ENCODE peak calls at places on chromosomes 4 and X, in nine cellular contexts. One of them, this sample, is unnamed.

GRCh38 chr4:6676722-6677558 is 16.7 kb upstream of the S100P start:
- DNase-seq in HFFc6: no peak
- DNase-seq in NCI-H146: no peak
- DNase-seq in stimulated activated CD4-positive, alpha-beta T cell treated with anti-CD3 and anti-CD28 coated beads, TNF-alpha, amount 100 ng/mL, for 48 hours: no peak
- DNase-seq in ELR: no peak
- DNase-seq in H4: no peak
- DNase-seq in activated CD4-positive, alpha-beta T cell treated with anti-CD3 and anti-CD28 coated beads, Interleukin-2, amount 10 ng/mL, durations not matched to agents 24 days and 14 days: no peak
- DNase-seq in activated gamma-delta T cell treated with Interleukin-2 at 50 U/mL for 16 hours: no peak
- DNase-seq in mesenchymal stem cell: no peak
- DNase-seq in this sample: no peak

GRCh38 chrX:153460826-153461225 is 9.6 kb downstream of the HAUS7 start:
- DNase-seq in HFFc6: no peak
- DNase-seq in NCI-H146: peak
- DNase-seq in stimulated activated CD4-positive, alpha-beta T cell treated with anti-CD3 and anti-CD28 coated beads, TNF-alpha, amount 100 ng/mL, for 48 hours: peak
- DNase-seq in ELR: peak
- DNase-seq in H4: peak
- DNase-seq in activated CD4-positive, alpha-beta T cell treated with anti-CD3 and anti-CD28 coated beads, Interleukin-2, amount 10 ng/mL, durations not matched to agents 24 days and 14 days: peak
- DNase-seq in activated gamma-delta T cell treated with Interleukin-2 at 50 U/mL for 16 hours: peak
- DNase-seq in mesenchymal stem cell: peak
- DNase-seq in this sample: peak

GRCh38 chr4:24970635-24971034 is 57.8 kb upstream of the CCDC149 start:
- DNase-seq in HFFc6: no peak
- DNase-seq in NCI-H146: no peak
- DNase-seq in stimulated activated CD4-positive, alpha-beta T cell treated with anti-CD3 and anti-CD28 coated beads, TNF-alpha, amount 100 ng/mL, for 48 hours: no peak
- DNase-seq in ELR: no peak
- DNase-seq in H4: no peak
- DNase-seq in activated CD4-positive, alpha-beta T cell treated with anti-CD3 and anti-CD28 coated beads, Interleukin-2, amount 10 ng/mL, durations not matched to agents 24 days and 14 days: no peak
- DNase-seq in activated gamma-delta T cell treated with Interleukin-2 at 50 U/mL for 16 hours: no peak
- DNase-seq in mesenchymal stem cell: no peak
- DNase-seq in this sample: no peak

GRCh38 chr4:95547708-95548471 is 883 bp downstream of the UNC5C start:
- DNase-seq in HFFc6: no peak
- DNase-seq in NCI-H146: no peak
- DNase-seq in stimulated activated CD4-positive, alpha-beta T cell treated with anti-CD3 and anti-CD28 coated beads, TNF-alpha, amount 100 ng/mL, for 48 hours: no peak
- DNase-seq in ELR: no peak
- DNase-seq in H4: no peak
- DNase-seq in activated CD4-positive, alpha-beta T cell treated with anti-CD3 and anti-CD28 coated beads, Interleukin-2, amount 10 ng/mL, durations not matched to agents 24 days and 14 days: peak
- DNase-seq in activated gamma-delta T cell treated with Interleukin-2 at 50 U/mL for 16 hours: no peak
- DNase-seq in mesenchymal stem cell: peak
- DNase-seq in this sample: peak

GRCh38 chr4:176302283-176303275 is 17.2 kb upstream of the SPCS3 start:
- DNase-seq in HFFc6: peak
- DNase-seq in NCI-H146: no peak
- DNase-seq in stimulated activated CD4-positive, alpha-beta T cell treated with anti-CD3 and anti-CD28 coated beads, TNF-alpha, amount 100 ng/mL, for 48 hours: no peak
- DNase-seq in ELR: peak
- DNase-seq in H4: peak
- DNase-seq in activated CD4-positive, alpha-beta T cell treated with anti-CD3 and anti-CD28 coated beads, Interleukin-2, amount 10 ng/mL, durations not matched to agents 24 days and 14 days: no peak
- DNase-seq in activated gamma-delta T cell treated with Interleukin-2 at 50 U/mL for 16 hours: no peak
- DNase-seq in mesenchymal stem cell: peak
- DNase-seq in this sample: no peak

GRCh38 chr4:57342406-57342805 is 232.2 kb upstream of the IGFBP7 start:
- DNase-seq in HFFc6: peak
- DNase-seq in NCI-H146: no peak
- DNase-seq in stimulated activated CD4-positive, alpha-beta T cell treated with anti-CD3 and anti-CD28 coated beads, TNF-alpha, amount 100 ng/mL, for 48 hours: no peak
- DNase-seq in ELR: peak
- DNase-seq in H4: no peak
- DNase-seq in activated CD4-positive, alpha-beta T cell treated with anti-CD3 and anti-CD28 coated beads, Interleukin-2, amount 10 ng/mL, durations not matched to agents 24 days and 14 days: no peak
- DNase-seq in activated gamma-delta T cell treated with Interleukin-2 at 50 U/mL for 16 hours: no peak
- DNase-seq in mesenchymal stem cell: no peak
- DNase-seq in this sample: no peak

GRCh38 chr4:119661231-119661630 is 32.6 kb upstream of the PDE5A start:
- DNase-seq in HFFc6: no peak
- DNase-seq in NCI-H146: no peak
- DNase-seq in stimulated activated CD4-positive, alpha-beta T cell treated with anti-CD3 and anti-CD28 coated beads, TNF-alpha, amount 100 ng/mL, for 48 hours: no peak
- DNase-seq in ELR: no peak
- DNase-seq in H4: no peak
- DNase-seq in activated CD4-positive, alpha-beta T cell treated with anti-CD3 and anti-CD28 coated beads, Interleukin-2, amount 10 ng/mL, durations not matched to agents 24 days and 14 days: no peak
- DNase-seq in activated gamma-delta T cell treated with Interleukin-2 at 50 U/mL for 16 hours: no peak
- DNase-seq in mesenchymal stem cell: no peak
- DNase-seq in this sample: no peak

GRCh38 chr4:104591505-104591904 is 96.8 kb upstream of the CXXC4 start:
- DNase-seq in HFFc6: no peak
- DNase-seq in NCI-H146: peak
- DNase-seq in stimulated activated CD4-positive, alpha-beta T cell treated with anti-CD3 and anti-CD28 coated beads, TNF-alpha, amount 100 ng/mL, for 48 hours: no peak
- DNase-seq in ELR: no peak
- DNase-seq in H4: peak
- DNase-seq in activated CD4-positive, alpha-beta T cell treated with anti-CD3 and anti-CD28 coated beads, Interleukin-2, amount 10 ng/mL, durations not matched to agents 24 days and 14 days: no peak
- DNase-seq in activated gamma-delta T cell treated with Interleukin-2 at 50 U/mL for 16 hours: no peak
- DNase-seq in mesenchymal stem cell: peak
- DNase-seq in this sample: no peak

GRCh38 chrX:31609130-31609529 is 537.3 kb upstream of the FTHL17 start:
- DNase-seq in HFFc6: peak
- DNase-seq in NCI-H146: no peak
- DNase-seq in stimulated activated CD4-positive, alpha-beta T cell treated with anti-CD3 and anti-CD28 coated beads, TNF-alpha, amount 100 ng/mL, for 48 hours: no peak
- DNase-seq in ELR: peak
- DNase-seq in H4: peak
- DNase-seq in activated CD4-positive, alpha-beta T cell treated with anti-CD3 and anti-CD28 coated beads, Interleukin-2, amount 10 ng/mL, durations not matched to agents 24 days and 14 days: no peak
- DNase-seq in activated gamma-delta T cell treated with Interleukin-2 at 50 U/mL for 16 hours: no peak
- DNase-seq in mesenchymal stem cell: peak
- DNase-seq in this sample: no peak

GRCh38 chr4:128981377-128981776 is 112.0 kb downstream of the SCLT1 start:
- DNase-seq in HFFc6: no peak
- DNase-seq in NCI-H146: no peak
- DNase-seq in stimulated activated CD4-positive, alpha-beta T cell treated with anti-CD3 and anti-CD28 coated beads, TNF-alpha, amount 100 ng/mL, for 48 hours: no peak
- DNase-seq in ELR: no peak
- DNase-seq in H4: no peak
- DNase-seq in activated CD4-positive, alpha-beta T cell treated with anti-CD3 and anti-CD28 coated beads, Interleukin-2, amount 10 ng/mL, durations not matched to agents 24 days and 14 days: no peak
- DNase-seq in activated gamma-delta T cell treated with Interleukin-2 at 50 U/mL for 16 hours: no peak
- DNase-seq in mesenchymal stem cell: no peak
- DNase-seq in this sample: no peak

GRCh38 chr4:48954314-48954713 is 31.8 kb upstream of the CWH43 start:
- DNase-seq in HFFc6: peak
- DNase-seq in NCI-H146: no peak
- DNase-seq in stimulated activated CD4-positive, alpha-beta T cell treated with anti-CD3 and anti-CD28 coated beads, TNF-alpha, amount 100 ng/mL, for 48 hours: no peak
- DNase-seq in ELR: peak
- DNase-seq in H4: no peak
- DNase-seq in activated CD4-positive, alpha-beta T cell treated with anti-CD3 and anti-CD28 coated beads, Interleukin-2, amount 10 ng/mL, durations not matched to agents 24 days and 14 days: no peak
- DNase-seq in activated gamma-delta T cell treated with Interleukin-2 at 50 U/mL for 16 hours: no peak
- DNase-seq in mesenchymal stem cell: peak
- DNase-seq in this sample: no peak

GRCh38 chrX:15600071-15600470 is 689 bp downstream of the ACE2 start:
- DNase-seq in HFFc6: no peak
- DNase-seq in NCI-H146: no peak
- DNase-seq in stimulated activated CD4-positive, alpha-beta T cell treated with anti-CD3 and anti-CD28 coated beads, TNF-alpha, amount 100 ng/mL, for 48 hours: no peak
- DNase-seq in ELR: no peak
- DNase-seq in H4: no peak
- DNase-seq in activated CD4-positive, alpha-beta T cell treated with anti-CD3 and anti-CD28 coated beads, Interleukin-2, amount 10 ng/mL, durations not matched to agents 24 days and 14 days: no peak
- DNase-seq in activated gamma-delta T cell treated with Interleukin-2 at 50 U/mL for 16 hours: no peak
- DNase-seq in mesenchymal stem cell: no peak
- DNase-seq in this sample: no peak

GRCh38 chr4:101064541-101065180 is 282.7 kb downstream of the PPP3CA start:
- DNase-seq in HFFc6: no peak
- DNase-seq in NCI-H146: no peak
- DNase-seq in stimulated activated CD4-positive, alpha-beta T cell treated with anti-CD3 and anti-CD28 coated beads, TNF-alpha, amount 100 ng/mL, for 48 hours: no peak
- DNase-seq in ELR: no peak
- DNase-seq in H4: no peak
- DNase-seq in activated CD4-positive, alpha-beta T cell treated with anti-CD3 and anti-CD28 coated beads, Interleukin-2, amount 10 ng/mL, durations not matched to agents 24 days and 14 days: no peak
- DNase-seq in activated gamma-delta T cell treated with Interleukin-2 at 50 U/mL for 16 hours: no peak
- DNase-seq in mesenchymal stem cell: no peak
- DNase-seq in this sample: no peak

GRCh38 chr4:63049726-63050125 is 1359.5 kb downstream of the TECRL start:
- DNase-seq in HFFc6: no peak
- DNase-seq in NCI-H146: no peak
- DNase-seq in stimulated activated CD4-positive, alpha-beta T cell treated with anti-CD3 and anti-CD28 coated beads, TNF-alpha, amount 100 ng/mL, for 48 hours: no peak
- DNase-seq in ELR: peak
- DNase-seq in H4: no peak
- DNase-seq in activated CD4-positive, alpha-beta T cell treated with anti-CD3 and anti-CD28 coated beads, Interleukin-2, amount 10 ng/mL, durations not matched to agents 24 days and 14 days: no peak
- DNase-seq in activated gamma-delta T cell treated with Interleukin-2 at 50 U/mL for 16 hours: no peak
- DNase-seq in mesenchymal stem cell: no peak
- DNase-seq in this sample: no peak

GRCh38 chr4:158858410-158859189 is 89.8 kb downstream of the FNIP2 start:
- DNase-seq in HFFc6: peak
- DNase-seq in NCI-H146: no peak
- DNase-seq in stimulated activated CD4-positive, alpha-beta T cell treated with anti-CD3 and anti-CD28 coated beads, TNF-alpha, amount 100 ng/mL, for 48 hours: no peak
- DNase-seq in ELR: peak
- DNase-seq in H4: no peak
- DNase-seq in activated CD4-positive, alpha-beta T cell treated with anti-CD3 and anti-CD28 coated beads, Interleukin-2, amount 10 ng/mL, durations not matched to agents 24 days and 14 days: no peak
- DNase-seq in activated gamma-delta T cell treated with Interleukin-2 at 50 U/mL for 16 hours: no peak
- DNase-seq in mesenchymal stem cell: peak
- DNase-seq in this sample: no peak

GRCh38 chrX:151970661-151971060 is 3.8 kb downstream of the GABRE start:
- DNase-seq in HFFc6: peak
- DNase-seq in NCI-H146: no peak
- DNase-seq in stimulated activated CD4-positive, alpha-beta T cell treated with anti-CD3 and anti-CD28 coated beads, TNF-alpha, amount 100 ng/mL, for 48 hours: no peak
- DNase-seq in ELR: peak
- DNase-seq in H4: peak
- DNase-seq in activated CD4-positive, alpha-beta T cell treated with anti-CD3 and anti-CD28 coated beads, Interleukin-2, amount 10 ng/mL, durations not matched to agents 24 days and 14 days: no peak
- DNase-seq in activated gamma-delta T cell treated with Interleukin-2 at 50 U/mL for 16 hours: no peak
- DNase-seq in mesenchymal stem cell: peak
- DNase-seq in this sample: no peak

GRCh38 chrX:151702021-151702714 is 6.9 kb downstream of the PRRG3 start:
- DNase-seq in HFFc6: peak
- DNase-seq in NCI-H146: no peak
- DNase-seq in stimulated activated CD4-positive, alpha-beta T cell treated with anti-CD3 and anti-CD28 coated beads, TNF-alpha, amount 100 ng/mL, for 48 hours: no peak
- DNase-seq in ELR: no peak
- DNase-seq in H4: no peak
- DNase-seq in activated CD4-positive, alpha-beta T cell treated with anti-CD3 and anti-CD28 coated beads, Interleukin-2, amount 10 ng/mL, durations not matched to agents 24 days and 14 days: no peak
- DNase-seq in activated gamma-delta T cell treated with Interleukin-2 at 50 U/mL for 16 hours: no peak
- DNase-seq in mesenchymal stem cell: no peak
- DNase-seq in this sample: no peak

GRCh38 chr4:71259911-71260331 is 78.9 kb upstream of the SLC4A4 start:
- DNase-seq in HFFc6: no peak
- DNase-seq in NCI-H146: no peak
- DNase-seq in stimulated activated CD4-positive, alpha-beta T cell treated with anti-CD3 and anti-CD28 coated beads, TNF-alpha, amount 100 ng/mL, for 48 hours: no peak
- DNase-seq in ELR: no peak
- DNase-seq in H4: no peak
- DNase-seq in activated CD4-positive, alpha-beta T cell treated with anti-CD3 and anti-CD28 coated beads, Interleukin-2, amount 10 ng/mL, durations not matched to agents 24 days and 14 days: no peak
- DNase-seq in activated gamma-delta T cell treated with Interleukin-2 at 50 U/mL for 16 hours: no peak
- DNase-seq in mesenchymal stem cell: no peak
- DNase-seq in this sample: no peak

GRCh38 chr4:24260133-24260532 is 324.2 kb downstream of the DHX15 start:
- DNase-seq in HFFc6: no peak
- DNase-seq in NCI-H146: no peak
- DNase-seq in stimulated activated CD4-positive, alpha-beta T cell treated with anti-CD3 and anti-CD28 coated beads, TNF-alpha, amount 100 ng/mL, for 48 hours: no peak
- DNase-seq in ELR: no peak
- DNase-seq in H4: no peak
- DNase-seq in activated CD4-positive, alpha-beta T cell treated with anti-CD3 and anti-CD28 coated beads, Interleukin-2, amount 10 ng/mL, durations not matched to agents 24 days and 14 days: no peak
- DNase-seq in activated gamma-delta T cell treated with Interleukin-2 at 50 U/mL for 16 hours: no peak
- DNase-seq in mesenchymal stem cell: no peak
- DNase-seq in this sample: no peak

GRCh38 chrX:109281478-109282275 is 200.2 kb downstream of the GUCY2F start:
- DNase-seq in HFFc6: no peak
- DNase-seq in NCI-H146: no peak
- DNase-seq in stimulated activated CD4-positive, alpha-beta T cell treated with anti-CD3 and anti-CD28 coated beads, TNF-alpha, amount 100 ng/mL, for 48 hours: no peak
- DNase-seq in ELR: no peak
- DNase-seq in H4: no peak
- DNase-seq in activated CD4-positive, alpha-beta T cell treated with anti-CD3 and anti-CD28 coated beads, Interleukin-2, amount 10 ng/mL, durations not matched to agents 24 days and 14 days: no peak
- DNase-seq in activated gamma-delta T cell treated with Interleukin-2 at 50 U/mL for 16 hours: no peak
- DNase-seq in mesenchymal stem cell: no peak
- DNase-seq in this sample: no peak

GRCh38 chr4:85573270-85573669 is 98.3 kb downstream of the ARHGAP24 start:
- DNase-seq in HFFc6: no peak
- DNase-seq in NCI-H146: no peak
- DNase-seq in stimulated activated CD4-positive, alpha-beta T cell treated with anti-CD3 and anti-CD28 coated beads, TNF-alpha, amount 100 ng/mL, for 48 hours: no peak
- DNase-seq in ELR: no peak
- DNase-seq in H4: no peak
- DNase-seq in activated CD4-positive, alpha-beta T cell treated with anti-CD3 and anti-CD28 coated beads, Interleukin-2, amount 10 ng/mL, durations not matched to agents 24 days and 14 days: no peak
- DNase-seq in activated gamma-delta T cell treated with Interleukin-2 at 50 U/mL for 16 hours: no peak
- DNase-seq in mesenchymal stem cell: no peak
- DNase-seq in this sample: no peak

GRCh38 chr4:140126261-140126660 is 27.7 kb downstream of the MAML3 start:
- DNase-seq in HFFc6: no peak
- DNase-seq in NCI-H146: no peak
- DNase-seq in stimulated activated CD4-positive, alpha-beta T cell treated with anti-CD3 and anti-CD28 coated beads, TNF-alpha, amount 100 ng/mL, for 48 hours: no peak
- DNase-seq in ELR: no peak
- DNase-seq in H4: no peak
- DNase-seq in activated CD4-positive, alpha-beta T cell treated with anti-CD3 and anti-CD28 coated beads, Interleukin-2, amount 10 ng/mL, durations not matched to agents 24 days and 14 days: no peak
- DNase-seq in activated gamma-delta T cell treated with Interleukin-2 at 50 U/mL for 16 hours: no peak
- DNase-seq in mesenchymal stem cell: no peak
- DNase-seq in this sample: no peak

GRCh38 chr4:59608466-59608865 is 1591.7 kb upstream of the ADGRL3 start:
- DNase-seq in HFFc6: no peak
- DNase-seq in NCI-H146: no peak
- DNase-seq in stimulated activated CD4-positive, alpha-beta T cell treated with anti-CD3 and anti-CD28 coated beads, TNF-alpha, amount 100 ng/mL, for 48 hours: no peak
- DNase-seq in ELR: peak
- DNase-seq in H4: no peak
- DNase-seq in activated CD4-positive, alpha-beta T cell treated with anti-CD3 and anti-CD28 coated beads, Interleukin-2, amount 10 ng/mL, durations not matched to agents 24 days and 14 days: no peak
- DNase-seq in activated gamma-delta T cell treated with Interleukin-2 at 50 U/mL for 16 hours: no peak
- DNase-seq in mesenchymal stem cell: no peak
- DNase-seq in this sample: no peak

GRCh38 chr4:11293866-11294265 is 134.8 kb downstream of the HS3ST1 start:
- DNase-seq in HFFc6: no peak
- DNase-seq in NCI-H146: no peak
- DNase-seq in stimulated activated CD4-positive, alpha-beta T cell treated with anti-CD3 and anti-CD28 coated beads, TNF-alpha, amount 100 ng/mL, for 48 hours: no peak
- DNase-seq in ELR: no peak
- DNase-seq in H4: no peak
- DNase-seq in activated CD4-positive, alpha-beta T cell treated with anti-CD3 and anti-CD28 coated beads, Interleukin-2, amount 10 ng/mL, durations not matched to agents 24 days and 14 days: no peak
- DNase-seq in activated gamma-delta T cell treated with Interleukin-2 at 50 U/mL for 16 hours: no peak
- DNase-seq in mesenchymal stem cell: no peak
- DNase-seq in this sample: no peak

GRCh38 chr4:138757432-138757831 is 258.1 kb upstream of the NOCT start:
- DNase-seq in HFFc6: no peak
- DNase-seq in NCI-H146: no peak
- DNase-seq in stimulated activated CD4-positive, alpha-beta T cell treated with anti-CD3 and anti-CD28 coated beads, TNF-alpha, amount 100 ng/mL, for 48 hours: no peak
- DNase-seq in ELR: no peak
- DNase-seq in H4: no peak
- DNase-seq in activated CD4-positive, alpha-beta T cell treated with anti-CD3 and anti-CD28 coated beads, Interleukin-2, amount 10 ng/mL, durations not matched to agents 24 days and 14 days: no peak
- DNase-seq in activated gamma-delta T cell treated with Interleukin-2 at 50 U/mL for 16 hours: no peak
- DNase-seq in mesenchymal stem cell: no peak
- DNase-seq in this sample: no peak

GRCh38 chr4:5084911-5085475 is 33.7 kb downstream of the STK32B start:
- DNase-seq in HFFc6: no peak
- DNase-seq in NCI-H146: no peak
- DNase-seq in stimulated activated CD4-positive, alpha-beta T cell treated with anti-CD3 and anti-CD28 coated beads, TNF-alpha, amount 100 ng/mL, for 48 hours: no peak
- DNase-seq in ELR: peak
- DNase-seq in H4: no peak
- DNase-seq in activated CD4-positive, alpha-beta T cell treated with anti-CD3 and anti-CD28 coated beads, Interleukin-2, amount 10 ng/mL, durations not matched to agents 24 days and 14 days: no peak
- DNase-seq in activated gamma-delta T cell treated with Interleukin-2 at 50 U/mL for 16 hours: no peak
- DNase-seq in mesenchymal stem cell: peak
- DNase-seq in this sample: no peak

GRCh38 chrX:108412783-108413182 is 25.4 kb downstream of the COL4A6 start:
- DNase-seq in HFFc6: no peak
- DNase-seq in NCI-H146: no peak
- DNase-seq in stimulated activated CD4-positive, alpha-beta T cell treated with anti-CD3 and anti-CD28 coated beads, TNF-alpha, amount 100 ng/mL, for 48 hours: no peak
- DNase-seq in ELR: no peak
- DNase-seq in H4: no peak
- DNase-seq in activated CD4-positive, alpha-beta T cell treated with anti-CD3 and anti-CD28 coated beads, Interleukin-2, amount 10 ng/mL, durations not matched to agents 24 days and 14 days: no peak
- DNase-seq in activated gamma-delta T cell treated with Interleukin-2 at 50 U/mL for 16 hours: no peak
- DNase-seq in mesenchymal stem cell: no peak
- DNase-seq in this sample: no peak

GRCh38 chrX:154469114-154469513 is 10.0 kb downstream of the LAGE3 start:
- DNase-seq in HFFc6: no peak
- DNase-seq in NCI-H146: no peak
- DNase-seq in stimulated activated CD4-positive, alpha-beta T cell treated with anti-CD3 and anti-CD28 coated beads, TNF-alpha, amount 100 ng/mL, for 48 hours: no peak
- DNase-seq in ELR: no peak
- DNase-seq in H4: no peak
- DNase-seq in activated CD4-positive, alpha-beta T cell treated with anti-CD3 and anti-CD28 coated beads, Interleukin-2, amount 10 ng/mL, durations not matched to agents 24 days and 14 days: no peak
- DNase-seq in activated gamma-delta T cell treated with Interleukin-2 at 50 U/mL for 16 hours: no peak
- DNase-seq in mesenchymal stem cell: no peak
- DNase-seq in this sample: no peak

GRCh38 chrX:130497531-130497930 is 95.7 kb downstream of the RBMX2 start:
- DNase-seq in HFFc6: no peak
- DNase-seq in NCI-H146: no peak
- DNase-seq in stimulated activated CD4-positive, alpha-beta T cell treated with anti-CD3 and anti-CD28 coated beads, TNF-alpha, amount 100 ng/mL, for 48 hours: no peak
- DNase-seq in ELR: no peak
- DNase-seq in H4: no peak
- DNase-seq in activated CD4-positive, alpha-beta T cell treated with anti-CD3 and anti-CD28 coated beads, Interleukin-2, amount 10 ng/mL, durations not matched to agents 24 days and 14 days: no peak
- DNase-seq in activated gamma-delta T cell treated with Interleukin-2 at 50 U/mL for 16 hours: no peak
- DNase-seq in mesenchymal stem cell: no peak
- DNase-seq in this sample: no peak

GRCh38 chr4:128831526-128832252 is 22.2 kb downstream of the JADE1 start:
- DNase-seq in HFFc6: no peak
- DNase-seq in NCI-H146: peak
- DNase-seq in stimulated activated CD4-positive, alpha-beta T cell treated with anti-CD3 and anti-CD28 coated beads, TNF-alpha, amount 100 ng/mL, for 48 hours: no peak
- DNase-seq in ELR: no peak
- DNase-seq in H4: no peak
- DNase-seq in activated CD4-positive, alpha-beta T cell treated with anti-CD3 and anti-CD28 coated beads, Interleukin-2, amount 10 ng/mL, durations not matched to agents 24 days and 14 days: no peak
- DNase-seq in activated gamma-delta T cell treated with Interleukin-2 at 50 U/mL for 16 hours: no peak
- DNase-seq in mesenchymal stem cell: peak
- DNase-seq in this sample: no peak

GRCh38 chrX:28039258-28039657 is 58.0 kb upstream of the DCAF8L1 start:
- DNase-seq in HFFc6: no peak
- DNase-seq in NCI-H146: no peak
- DNase-seq in stimulated activated CD4-positive, alpha-beta T cell treated with anti-CD3 and anti-CD28 coated beads, TNF-alpha, amount 100 ng/mL, for 48 hours: no peak
- DNase-seq in ELR: no peak
- DNase-seq in H4: no peak
- DNase-seq in activated CD4-positive, alpha-beta T cell treated with anti-CD3 and anti-CD28 coated beads, Interleukin-2, amount 10 ng/mL, durations not matched to agents 24 days and 14 days: no peak
- DNase-seq in activated gamma-delta T cell treated with Interleukin-2 at 50 U/mL for 16 hours: no peak
- DNase-seq in mesenchymal stem cell: no peak
- DNase-seq in this sample: no peak

This sample was measured in stimulated activated naive B cell treated with anti-CD40 and anti-IgM and Interleukin-4, amounts not matched to agents 10 μg/mL and 1 μg/mL and 100 μg/mL, for 72 hours.